ENCODE peak calls at places on chromosomes 13 and 19, in five cellular contexts. W is psoas muscle, O is WTC11, X is mucosa of descending colon, E is brain microvascular endothelial cell. M is an unnamed sample.

GRCh38 chr19:46404039-46404883 is 9.1 kb downstream of the CCDC8 start:
- DNase-seq in W (peak), O (peak), X (peak), E (no peak), M (no peak)

GRCh38 chr13:106493569-106493968 is 41.9 kb downstream of the EFNB2 start:
- DNase-seq in W (no peak), O (no peak), X (no peak), E (no peak), M (no peak)

GRCh38 chr13:30145709-30146367 is 161.5 kb downstream of the KATNAL1 start:
- DNase-seq in W (no peak), O (no peak), X (no peak), E (no peak), M (no peak)

GRCh38 chr13:23686948-23687347 is 116.7 kb downstream of the TNFRSF19 start:
- DNase-seq in W (no peak), O (no peak), X (no peak), E (no peak), M (no peak)

GRCh38 chr13:105920375-105920774 is 615.1 kb downstream of the EFNB2 start:
- DNase-seq in W (no peak), O (no peak), X (peak), E (peak), M (no peak)

GRCh38 chr19:17721821-17722220 is 2.5 kb downstream of the MAP1S start:
- DNase-seq in W (peak), O (no peak), X (no peak), E (peak), M (no peak)

GRCh38 chr13:50588736-50589135 is 254.8 kb downstream of the DLEU7 start:
- DNase-seq in W (no peak), O (no peak), X (no peak), E (no peak), M (no peak)

GRCh38 chr13:23460309-23460708 is 26.8 kb upstream of the SACS start:
- DNase-seq in W (no peak), O (no peak), X (no peak), E (no peak), M (no peak)

GRCh38 chr13:111139874-111140561 is 24.9 kb downstream of the ARHGEF7 start:
- DNase-seq in W (no peak), O (no peak), X (peak), E (no peak), M (no peak)

GRCh38 chr19:47124937-47125668 is 5.5 kb upstream of the SAE1 start:
- DNase-seq in W (no peak), O (no peak), X (no peak), E (peak), M (no peak)

DNA sequence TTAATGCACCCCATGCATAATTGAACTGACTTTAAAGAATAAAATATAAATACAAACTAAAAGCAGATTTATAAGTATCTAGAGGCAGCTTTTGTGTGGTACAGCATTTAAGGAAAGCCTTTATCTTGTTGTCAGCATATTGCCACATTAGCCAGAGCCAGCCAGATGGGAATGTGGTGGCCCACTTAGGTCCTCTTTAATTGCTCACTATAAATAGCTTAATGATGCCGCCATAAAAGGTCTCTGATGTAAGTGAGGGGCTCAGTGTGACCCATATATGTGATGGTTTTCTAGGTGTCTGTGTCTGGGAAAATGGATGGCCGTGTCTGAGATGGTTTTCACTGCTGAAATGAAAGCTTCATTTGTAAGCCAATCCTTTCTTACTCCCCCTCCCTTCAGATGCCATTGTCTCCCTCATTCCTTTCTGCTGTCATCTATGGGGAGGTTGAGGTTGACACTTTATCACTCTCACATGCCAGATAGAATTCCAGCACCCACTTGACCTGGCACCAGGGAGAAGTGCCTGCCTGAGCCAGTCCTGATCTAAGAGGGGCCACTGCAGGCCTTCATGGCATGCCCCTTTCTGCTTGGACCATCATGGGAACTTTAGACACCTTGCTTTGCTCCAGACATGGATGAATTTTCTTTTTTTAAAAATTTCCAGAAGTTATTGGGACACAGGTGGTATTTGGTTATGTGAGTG is 135.3 kb downstream of the MTUS2 start:
- DNase-seq in W (no peak), O (no peak), X (no peak), E (no peak), M (no peak)
- TF ChIP-seq CTCF in W (no peak), O (no peak), X (no peak), E (no peak), M (no peak)

GRCh38 chr13:112587359-112587766 is 590 bp downstream of the TUBGCP3 start:
- DNase-seq in W (peak), O (peak), X (peak), E (peak), M (peak)
- TF ChIP-seq CTCF in W (no peak), O (no peak), X (no peak), E (peak), M (no peak)

DNA sequence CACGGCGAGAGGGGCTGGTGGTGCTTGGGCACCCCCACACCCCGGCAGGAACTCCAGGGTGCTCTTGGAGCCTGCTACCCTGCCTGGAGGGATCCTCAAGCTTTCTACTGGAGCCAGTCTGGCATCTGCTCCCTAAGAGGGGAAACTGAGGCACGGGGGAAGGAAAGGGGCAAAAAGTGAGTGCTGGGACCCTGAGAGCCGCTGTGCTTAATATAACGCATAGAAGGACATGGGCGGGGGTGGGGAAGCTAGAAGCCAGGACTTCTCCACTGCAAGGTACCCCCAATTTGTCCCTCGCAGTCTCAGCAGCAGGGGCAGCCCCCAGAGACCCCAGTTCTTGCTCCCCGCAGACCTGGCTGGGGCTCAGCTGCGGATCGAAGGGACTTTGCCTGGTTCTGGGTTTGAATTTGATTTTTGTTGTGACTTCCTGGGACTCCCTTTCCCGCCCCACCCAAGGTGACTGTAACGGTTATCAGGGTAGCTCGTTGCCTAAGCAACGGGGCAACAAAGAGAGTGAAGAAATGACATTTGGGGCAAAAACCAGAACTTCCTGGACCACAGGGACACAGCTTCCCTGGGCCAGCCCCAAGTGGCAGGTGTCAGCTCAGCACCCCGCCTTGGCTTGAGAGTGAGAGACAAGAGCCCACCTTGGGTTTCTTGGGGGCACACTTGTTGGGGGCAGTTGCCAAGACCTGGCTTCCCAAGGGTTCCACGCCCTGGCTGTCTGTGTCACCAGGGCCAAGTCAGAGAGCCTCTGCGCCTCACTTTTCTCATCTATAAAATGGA is 638 bp downstream of the ADGRE5 start:
- DNase-seq in W (peak), O (no peak), X (peak), E (peak), M (no peak)
- TF ChIP-seq CTCF in W (no peak), O (no peak), X (no peak), E (no peak), M (no peak)

GRCh38 chr19:10432736-10433130 is 12.4 kb downstream of the PDE4A start:
- DNase-seq in W (peak), O (no peak), X (no peak), E (no peak), M (no peak)

GRCh38 chr19:10431943-10432735 is 11.8 kb downstream of the PDE4A start:
- DNase-seq in W (peak), O (peak), X (peak), E (no peak), M (no peak)

GRCh38 chr19:10431254-10431942 is 11.1 kb downstream of the PDE4A start:
- DNase-seq in W (peak), O (peak), X (peak), E (no peak), M (no peak)

GRCh38 chr19:10428996-10429381 is 8.7 kb downstream of the PDE4A start:
- DNase-seq in W (no peak), O (no peak), X (no peak), E (no peak), M (no peak)

GRCh38 chr19:10430505-10431253 is 10.3 kb downstream of the PDE4A start:
- DNase-seq in W (peak), O (peak), X (peak), E (no peak), M (no peak)
- TF ChIP-seq CTCF in W (no peak), O (no peak), X (no peak), E (peak), M (no peak)

GRCh38 chr13:69092615-69093322 is 1014.9 kb upstream of the ATXN8OS start:
- DNase-seq in W (no peak), O (peak), X (no peak), E (no peak), M (no peak)
- TF ChIP-seq CTCF in W (no peak), O (peak), X (no peak), E (no peak), M (no peak)

DNA sequence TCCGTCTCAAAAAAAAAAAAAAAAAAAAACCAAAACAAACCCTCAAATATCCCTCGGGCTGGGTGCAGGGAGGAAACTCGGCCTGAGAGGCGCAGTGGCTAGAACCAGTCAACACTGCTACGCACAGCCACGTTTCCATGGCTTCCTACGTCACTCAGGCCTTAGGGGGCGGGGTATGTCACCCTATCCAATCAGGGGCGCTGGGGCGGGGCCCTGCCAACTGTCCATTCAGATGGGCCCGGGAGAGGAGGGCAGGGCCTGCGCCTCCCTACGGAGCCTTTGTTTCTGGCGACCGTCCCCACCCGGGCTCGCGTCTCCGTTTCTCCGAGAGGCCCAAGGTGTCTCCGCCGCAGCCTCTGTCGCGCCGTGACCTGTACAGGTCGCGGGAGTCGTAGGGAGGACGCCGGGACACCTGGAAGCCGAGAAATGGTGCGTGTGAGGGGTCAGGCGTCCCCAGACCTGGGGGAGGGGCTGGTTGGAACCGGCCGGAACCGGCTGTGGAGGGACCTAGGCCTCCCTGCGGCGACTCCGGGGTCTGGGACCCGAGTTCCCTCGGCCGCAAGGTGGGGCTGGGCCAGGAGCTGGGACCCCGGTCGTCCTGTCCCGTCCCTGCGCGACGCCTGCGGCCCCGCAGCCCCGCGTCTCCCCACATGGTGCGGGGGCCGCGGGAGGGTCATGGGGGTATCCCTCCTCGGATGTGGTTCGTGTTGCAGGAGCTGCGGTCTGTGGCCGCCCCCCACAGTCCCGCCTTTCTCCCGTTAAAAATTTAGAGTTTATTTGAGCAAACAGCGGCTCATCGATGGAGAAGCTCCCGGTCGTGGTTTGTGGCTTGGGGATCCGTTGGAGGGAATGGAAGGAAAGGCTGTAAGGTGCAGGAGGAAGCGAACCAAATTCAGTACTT is at the start of gene ZNF627:
- DNase-seq in W (peak), O (peak), X (peak), E (peak), M (peak)
- TF ChIP-seq CTCF in W (no peak), O (no peak), X (no peak), E (peak), M (no peak)

GRCh38 chr19:2110822-2111221 is 14.1 kb downstream of the IZUMO4 start:
- DNase-seq in W (no peak), O (peak), X (no peak), E (no peak), M (no peak)
- TF ChIP-seq CTCF in W (no peak), O (no peak), X (no peak), E (peak), M (no peak)

GRCh38 chr19:48321622-48322591 is 3.4 kb upstream of the EMP3 start:
- DNase-seq in W (peak), O (peak), X (peak), E (peak), M (peak)
- TF ChIP-seq CTCF in W (no peak), O (no peak), X (peak), E (no peak), M (peak)

GRCh38 chr19:18776288-18776594 is 14.9 kb downstream of the COMP start:
- DNase-seq in W (no peak), O (no peak), X (no peak), E (peak), M (no peak)
- TF ChIP-seq CTCF in W (no peak), O (no peak), X (no peak), E (peak), M (peak)